ENCODE peak calls at places on chromosomes 12 and 14, in nine cellular contexts. One of them, this sample, is unnamed.

GRCh38 chr14:104428333-104428851 is 151.2 kb upstream of the C14orf180 start:
- DNase-seq in GM23338: no peak
- DNase-seq in HCT116: no peak
- DNase-seq in spleen: no peak
- DNase-seq in breast epithelium: no peak
- DNase-seq in HepG2: no peak
- DNase-seq in GM12878: no peak
- DNase-seq in Panc1: no peak
- DNase-seq in SK-N-SH: no peak
- DNase-seq in this sample: no peak

GRCh38 chr12:109459247-109459646 is 17.9 kb downstream of the KCTD10 start:
- DNase-seq in SK-N-SH: no peak
- DNase-seq in HCT116: no peak
- DNase-seq in breast epithelium: no peak
- DNase-seq in Panc1: no peak
- DNase-seq in GM23338: no peak
- DNase-seq in spleen: no peak
- DNase-seq in HepG2: no peak
- DNase-seq in GM12878: no peak
- DNase-seq in this sample: no peak

GRCh38 chr14:51304428-51304827 is 64.4 kb downstream of the TMX1 start:
- DNase-seq in GM23338: peak; percentile 53
- DNase-seq in GM12878: no peak
- DNase-seq in spleen: no peak
- DNase-seq in SK-N-SH: no peak
- DNase-seq in Panc1: no peak
- DNase-seq in HepG2: no peak
- DNase-seq in breast epithelium: no peak
- DNase-seq in HCT116: no peak
- DNase-seq in this sample: no peak

GRCh38 chr12:129911437-129912049 is 7.7 kb upstream of the TMEM132D start:
- DNase-seq in GM23338: peak; percentile 69
- DNase-seq in HCT116: no peak
- DNase-seq in GM12878: no peak
- DNase-seq in SK-N-SH: peak; percentile 80
- DNase-seq in HepG2: peak; percentile 30
- DNase-seq in breast epithelium: no peak
- DNase-seq in Panc1: peak; percentile 42
- DNase-seq in spleen: no peak
- DNase-seq in this sample: peak; percentile 27

GRCh38 chr12:3262466-3262865 is 185.3 kb downstream of the TSPAN9 start:
- DNase-seq in HCT116: no peak
- DNase-seq in spleen: no peak
- DNase-seq in Panc1: no peak
- DNase-seq in GM12878: no peak
- DNase-seq in HepG2: no peak
- DNase-seq in GM23338: peak; percentile 49
- DNase-seq in SK-N-SH: no peak
- DNase-seq in breast epithelium: no peak
- DNase-seq in this sample: no peak

GRCh38 chr12:4052691-4053090 is 179.5 kb upstream of the PARP11 start:
- DNase-seq in GM23338: no peak
- DNase-seq in breast epithelium: no peak
- DNase-seq in HepG2: peak; percentile 57
- DNase-seq in Panc1: no peak
- DNase-seq in GM12878: no peak
- DNase-seq in HCT116: no peak
- DNase-seq in spleen: no peak
- DNase-seq in SK-N-SH: no peak
- DNase-seq in this sample: no peak

GRCh38 chr12:58557156-58557555 is 363.1 kb downstream of the LRIG3 start:
- DNase-seq in HCT116: no peak
- DNase-seq in GM23338: no peak
- DNase-seq in spleen: no peak
- DNase-seq in SK-N-SH: no peak
- DNase-seq in GM12878: no peak
- DNase-seq in Panc1: no peak
- DNase-seq in HepG2: no peak
- DNase-seq in breast epithelium: no peak
- DNase-seq in this sample: no peak

GRCh38 chr12:113980537-113981337 is 14.6 kb upstream of the RBM19 start:
- DNase-seq in SK-N-SH: peak; percentile 57
- DNase-seq in HCT116: peak; percentile 61
- DNase-seq in breast epithelium: no peak
- DNase-seq in GM12878: no peak
- DNase-seq in GM23338: peak; percentile 88
- DNase-seq in HepG2: peak; percentile 47
- DNase-seq in spleen: no peak
- DNase-seq in Panc1: peak; percentile 45
- DNase-seq in this sample: peak; percentile 47

GRCh38 chr14:103155013-103155412 is 31.8 kb downstream of the TNFAIP2 start:
- DNase-seq in breast epithelium: no peak
- DNase-seq in SK-N-SH: peak; percentile 77
- DNase-seq in HCT116: peak; percentile 61
- DNase-seq in GM23338: no peak
- DNase-seq in HepG2: peak; percentile 69
- DNase-seq in Panc1: peak; percentile 45
- DNase-seq in spleen: no peak
- DNase-seq in GM12878: no peak
- DNase-seq in this sample: no peak

GRCh38 chr14:32826404-32827082 is 112.1 kb upstream of the NPAS3 start:
- DNase-seq in breast epithelium: no peak
- DNase-seq in HepG2: no peak
- DNase-seq in GM23338: peak; percentile 61
- DNase-seq in HCT116: no peak
- DNase-seq in GM12878: no peak
- DNase-seq in Panc1: no peak
- DNase-seq in SK-N-SH: peak; percentile 25
- DNase-seq in spleen: no peak
- DNase-seq in this sample: no peak

GRCh38 chr14:55136868-55137785 is 8.1 kb downstream of the LGALS3 start:
- DNase-seq in SK-N-SH: peak; percentile 39
- DNase-seq in GM23338: no peak
- DNase-seq in spleen: no peak
- DNase-seq in Panc1: no peak
- DNase-seq in GM12878: no peak
- DNase-seq in HCT116: no peak
- DNase-seq in breast epithelium: peak; percentile 56
- DNase-seq in HepG2: no peak
- DNase-seq in this sample: no peak

GRCh38 chr12:21828779-21829178 is 54.3 kb upstream of the KCNJ8 start:
- DNase-seq in GM12878: no peak
- DNase-seq in spleen: no peak
- DNase-seq in GM23338: no peak
- DNase-seq in HCT116: no peak
- DNase-seq in Panc1: no peak
- DNase-seq in HepG2: no peak
- DNase-seq in SK-N-SH: no peak
- DNase-seq in breast epithelium: no peak
- DNase-seq in this sample: no peak

GRCh38 chr12:101690544-101691118 is 6.8 kb upstream of the CHPT1 start:
- DNase-seq in Panc1: no peak
- DNase-seq in GM12878: no peak
- DNase-seq in GM23338: no peak
- DNase-seq in breast epithelium: no peak
- DNase-seq in HCT116: no peak
- DNase-seq in HepG2: no peak
- DNase-seq in SK-N-SH: no peak
- DNase-seq in spleen: no peak
- DNase-seq in this sample: no peak

GRCh38 chr12:132273992-132274334 is 55.4 kb downstream of the GALNT9 start:
- DNase-seq in SK-N-SH: no peak
- DNase-seq in GM23338: no peak
- DNase-seq in Panc1: no peak
- DNase-seq in spleen: no peak
- DNase-seq in breast epithelium: no peak
- DNase-seq in GM12878: no peak
- DNase-seq in HepG2: no peak
- DNase-seq in HCT116: no peak
- DNase-seq in this sample: no peak

GRCh38 chr12:70724444-70724843 is 87.2 kb upstream of the PTPRB start:
- DNase-seq in HepG2: no peak
- DNase-seq in SK-N-SH: no peak
- DNase-seq in spleen: no peak
- DNase-seq in GM23338: peak; percentile 64
- DNase-seq in HCT116: peak; percentile 35
- DNase-seq in breast epithelium: no peak
- DNase-seq in GM12878: no peak
- DNase-seq in Panc1: no peak
- DNase-seq in this sample: no peak

GRCh38 chr12:15789215-15790171 is at the start of gene EPS8:
- DNase-seq in GM12878: peak; percentile 50
- DNase-seq in Panc1: no peak
- DNase-seq in SK-N-SH: peak; percentile 95
- DNase-seq in spleen: peak; percentile 96
- DNase-seq in HCT116: peak; percentile 74
- DNase-seq in GM23338: peak; percentile 92
- DNase-seq in HepG2: peak; percentile 83
- DNase-seq in breast epithelium: peak; percentile 79
- DNase-seq in this sample: peak; percentile 86
- TF ChIP-seq POLR2AphosphoS5 in GM12878: peak; percentile 57
- TF ChIP-seq POLR2AphosphoS5 in Panc1: peak; percentile 67
- TF ChIP-seq POLR2AphosphoS5 in SK-N-SH: peak; percentile 86
- TF ChIP-seq POLR2AphosphoS5 in spleen: peak; percentile 91
- TF ChIP-seq POLR2AphosphoS5 in HCT116: peak; percentile 93
- TF ChIP-seq POLR2AphosphoS5 in GM23338: peak; percentile 83
- TF ChIP-seq POLR2AphosphoS5 in HepG2: peak; percentile 77
- TF ChIP-seq POLR2AphosphoS5 in breast epithelium: peak; percentile 64
- TF ChIP-seq POLR2AphosphoS5 in this sample: peak; percentile 47

DNA sequence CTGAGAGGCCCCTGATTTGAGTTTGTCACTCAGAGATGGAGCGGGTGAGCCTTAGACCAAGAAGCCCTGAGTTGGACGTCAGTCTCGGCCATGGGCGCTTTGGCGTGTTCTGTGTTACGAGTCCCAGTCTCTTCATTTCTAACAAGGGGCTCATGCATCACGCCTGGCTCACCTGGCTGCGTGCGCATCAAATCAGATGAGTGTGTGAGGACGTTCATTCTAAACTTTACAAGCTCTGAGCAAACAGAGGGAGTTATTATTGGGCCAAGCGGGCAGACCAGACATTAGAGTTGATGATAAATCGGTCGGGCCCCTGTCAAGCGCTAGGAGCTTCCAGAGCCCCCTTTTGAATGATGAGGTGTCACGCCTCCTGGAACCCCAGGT is 117.2 kb downstream of the CALM1 start:
- DNase-seq in GM12878: no peak
- DNase-seq in GM23338: no peak
- DNase-seq in SK-N-SH: no peak
- DNase-seq in breast epithelium: no peak
- DNase-seq in Panc1: no peak
- DNase-seq in HepG2: no peak
- DNase-seq in HCT116: no peak
- DNase-seq in spleen: no peak
- DNase-seq in this sample: peak; percentile 78
- H3K4me1 ChIP-seq in GM12878: no peaks in the 10 kb centered on the region
- H3K4me1 ChIP-seq in GM23338: peaks cover 13% of the 10 kb centered on the region
- H3K4me1 ChIP-seq in SK-N-SH: peaks cover 29% of the 10 kb centered on the region
- H3K4me1 ChIP-seq in breast epithelium: peaks cover 4% of the 10 kb centered on the region
- H3K4me1 ChIP-seq in Panc1: peaks cover 26% of the 10 kb centered on the region
- H3K4me1 ChIP-seq in HepG2: peaks cover 91% of the 10 kb centered on the region
- H3K4me1 ChIP-seq in HCT116: peaks cover 44% of the 10 kb centered on the region
- H3K4me1 ChIP-seq in spleen: peaks cover 19% of the 10 kb centered on the region
- H3K4me1 ChIP-seq in this sample: peaks cover 49% of the 10 kb centered on the region

GRCh38 chr14:68844210-68844545 is 51.3 kb upstream of the ZFP36L1 start:
- DNase-seq in GM12878: no peak
- DNase-seq in HepG2: no peak
- DNase-seq in breast epithelium: no peak
- DNase-seq in SK-N-SH: no peak
- DNase-seq in Panc1: no peak
- DNase-seq in spleen: no peak
- DNase-seq in GM23338: no peak
- DNase-seq in HCT116: no peak
- DNase-seq in this sample: no peak

GRCh38 chr14:68841030-68841809 is 48.4 kb upstream of the ZFP36L1 start:
- DNase-seq in HepG2: no peak
- DNase-seq in SK-N-SH: no peak
- DNase-seq in GM23338: no peak
- DNase-seq in HCT116: no peak
- DNase-seq in Panc1: no peak
- DNase-seq in spleen: no peak
- DNase-seq in breast epithelium: no peak
- DNase-seq in GM12878: no peak
- DNase-seq in this sample: no peak

GRCh38 chr14:68842298-68842697 is 49.4 kb upstream of the ZFP36L1 start:
- DNase-seq in GM12878: no peak
- DNase-seq in Panc1: no peak
- DNase-seq in breast epithelium: no peak
- DNase-seq in SK-N-SH: no peak
- DNase-seq in HCT116: no peak
- DNase-seq in GM23338: no peak
- DNase-seq in HepG2: no peak
- DNase-seq in spleen: no peak
- DNase-seq in this sample: no peak

GRCh38 chr14:68846466-68846865 is 53.6 kb upstream of the ZFP36L1 start:
- DNase-seq in Panc1: no peak
- DNase-seq in HCT116: no peak
- DNase-seq in GM12878: no peak
- DNase-seq in SK-N-SH: no peak
- DNase-seq in HepG2: no peak
- DNase-seq in spleen: no peak
- DNase-seq in breast epithelium: no peak
- DNase-seq in GM23338: no peak
- DNase-seq in this sample: no peak

DNA sequence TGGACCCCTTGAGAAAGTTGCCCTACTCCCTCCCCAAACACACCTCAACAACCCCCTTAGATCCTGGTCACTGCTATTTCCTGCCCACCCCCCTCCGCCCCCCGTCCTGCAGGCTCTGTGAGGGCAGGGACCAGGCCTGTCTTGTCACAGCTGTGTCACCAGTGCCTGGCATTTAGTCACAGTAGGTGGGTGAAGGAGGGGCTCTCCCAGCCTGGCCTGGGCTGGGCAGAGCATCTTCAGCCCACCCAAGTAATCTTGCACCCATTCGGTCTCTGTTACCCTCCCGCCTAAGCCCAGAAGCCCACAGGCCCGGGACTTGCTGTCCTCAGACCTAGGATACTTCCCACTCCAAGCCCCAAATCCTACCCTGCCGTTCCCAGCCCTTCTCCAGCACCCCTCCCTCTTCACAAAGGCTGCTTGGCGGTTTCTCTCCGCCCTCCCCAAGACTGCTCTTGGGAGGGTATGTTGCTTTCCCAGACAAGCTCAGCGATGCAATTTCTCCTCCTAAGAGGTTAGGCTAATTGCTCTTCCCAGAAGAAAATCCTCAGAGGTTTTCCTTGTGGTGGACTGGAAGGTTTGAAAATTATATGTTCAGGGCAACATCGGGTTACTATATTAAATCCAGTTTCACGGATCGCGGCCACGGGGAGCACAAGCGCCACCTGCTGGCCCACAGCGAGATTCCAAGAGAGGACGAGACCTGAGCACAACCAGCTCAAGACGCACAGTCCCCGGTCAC is 50.8 kb upstream of the ZFP36L1 start:
- DNase-seq in SK-N-SH: peak; percentile 77
- DNase-seq in GM23338: peak; percentile 85
- DNase-seq in HCT116: peak; percentile 58
- DNase-seq in GM12878: no peak
- DNase-seq in HepG2: no peak
- DNase-seq in spleen: peak; percentile 93
- DNase-seq in breast epithelium: peak; percentile 73
- DNase-seq in Panc1: no peak
- DNase-seq in this sample: peak; percentile 76
- TF ChIP-seq POLR2AphosphoS5 in SK-N-SH: no peak
- TF ChIP-seq POLR2AphosphoS5 in GM23338: no peak
- TF ChIP-seq POLR2AphosphoS5 in HCT116: no peak
- TF ChIP-seq POLR2AphosphoS5 in GM12878: no peak
- TF ChIP-seq POLR2AphosphoS5 in HepG2: no peak
- TF ChIP-seq POLR2AphosphoS5 in spleen: peak; percentile 20
- TF ChIP-seq POLR2AphosphoS5 in breast epithelium: no peak
- TF ChIP-seq POLR2AphosphoS5 in Panc1: no peak
- TF ChIP-seq POLR2AphosphoS5 in this sample: peak; percentile 41

GRCh38 chr14:101835566-101835965 is 74.1 kb downstream of the PPP2R5C start:
- DNase-seq in Panc1: no peak
- DNase-seq in HepG2: no peak
- DNase-seq in SK-N-SH: no peak
- DNase-seq in HCT116: no peak
- DNase-seq in GM12878: no peak
- DNase-seq in breast epithelium: no peak
- DNase-seq in spleen: no peak
- DNase-seq in GM23338: no peak
- DNase-seq in this sample: no peak
- H3K4me1 ChIP-seq in Panc1: no peaks in the 10 kb centered on the region
- H3K4me1 ChIP-seq in HepG2: no peaks in the 10 kb centered on the region
- H3K4me1 ChIP-seq in SK-N-SH: peaks cover 65% of the 10 kb centered on the region
- H3K4me1 ChIP-seq in HCT116: no peaks in the 10 kb centered on the region
- H3K4me1 ChIP-seq in GM12878: peaks cover 25% of the 10 kb centered on the region
- H3K4me1 ChIP-seq in breast epithelium: no peaks in the 10 kb centered on the region
- H3K4me1 ChIP-seq in spleen: peaks cover 95% of the 10 kb centered on the region
- H3K4me1 ChIP-seq in GM23338: no peaks in the 10 kb centered on the region
- H3K4me1 ChIP-seq in this sample: peaks cover 3% of the 10 kb centered on the region

This sample was measured in prostate gland.